ENCODE peak calls at places on chromosome 15, in seven cellular contexts. K is HCT116, M is pancreas, T is lower lobe of right lung, J is coronary artery, V is cardiac muscle cell, B is GM23338. N is an unnamed sample.

GRCh38 chr15:87579537-87579936 is 677.0 kb downstream of the NTRK3 start:
- DNase-seq in K (no peak), M (no peak), T (no peak), J (no peak), V (no peak), B (no peak), N (no peak)

GRCh38 chr15:47378527-47378926 is 338.8 kb upstream of the SEMA6D start:
- DNase-seq in K (no peak), M (no peak), T (no peak), J (no peak), V (no peak), B (no peak), N (no peak)

GRCh38 chr15:76285241-76285825 is 25.9 kb downstream of the ETFA start:
- DNase-seq in K (no peak), M (no peak), T (no peak), J (no peak), V (no peak), B (peak), N (no peak)

GRCh38 chr15:52143862-52144261 is 31.3 kb upstream of the BCL2L10 start:
- DNase-seq in K (no peak), M (no peak), T (no peak), J (no peak), V (no peak), B (peak), N (no peak)

GRCh38 chr15:72846027-72846426 is 62.5 kb upstream of the ADPGK start:
- DNase-seq in K (no peak), M (no peak), T (no peak), J (no peak), V (no peak), B (no peak), N (no peak)

GRCh38 chr15:76982356-76982755 is 12.6 kb upstream of the PSTPIP1 start:
- DNase-seq in K (no peak), M (no peak), T (no peak), J (no peak), V (no peak), B (no peak), N (no peak)

GRCh38 chr15:61199681-61200080 is 29.4 kb downstream of the RORA start:
- DNase-seq in K (no peak), M (no peak), T (no peak), J (no peak), V (no peak), B (no peak), N (no peak)

GRCh38 chr15:67189326-67190051 is 65.0 kb downstream of the AAGAB start:
- DNase-seq in K (no peak), M (no peak), T (no peak), J (peak), V (no peak), B (no peak), N (peak)

GRCh38 chr15:34732430-34732829 is 22.4 kb downstream of the GJD2 start:
- DNase-seq in K (no peak), M (no peak), T (no peak), J (no peak), V (no peak), B (no peak), N (no peak)

DNA sequence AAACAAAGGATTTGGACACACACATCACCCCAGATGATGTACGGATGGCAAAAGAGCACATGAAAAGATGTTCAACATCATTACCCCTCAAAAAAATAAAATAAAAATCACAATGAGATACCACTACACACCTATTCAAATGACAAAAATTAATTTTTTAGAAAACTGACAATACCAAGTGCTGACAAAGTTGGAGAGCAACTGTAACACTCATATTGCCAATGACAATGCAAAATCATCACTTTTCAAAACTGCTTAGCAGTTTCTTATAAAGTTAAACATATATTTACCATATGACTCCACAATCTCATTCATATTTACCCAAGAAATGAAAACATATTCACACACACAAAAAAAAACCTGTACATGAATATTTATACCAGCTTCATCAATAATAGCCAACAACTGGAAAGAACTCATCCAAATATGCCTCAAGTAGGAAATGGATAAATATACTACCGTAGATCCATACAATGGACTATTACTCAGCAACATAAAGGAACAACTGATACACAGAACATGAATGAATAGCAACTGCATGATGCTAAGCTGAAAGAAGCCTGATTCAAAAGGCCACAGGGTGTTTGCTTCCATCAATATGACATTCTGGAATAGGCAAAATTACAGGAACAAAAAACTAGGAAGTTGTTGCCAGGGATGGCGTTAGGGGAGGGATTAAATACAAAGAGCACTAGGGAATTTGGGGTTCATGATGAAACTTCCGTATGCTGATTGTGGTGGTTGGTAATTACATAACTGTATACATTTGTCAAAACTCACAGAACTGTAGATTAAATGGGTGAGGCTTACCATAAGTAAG is 1.3 kb downstream of the FSIP1 start:
- DNase-seq in K (no peak), M (no peak), T (no peak), J (no peak), V (no peak), B (no peak), N (no peak)
- H3K27ac ChIP-seq in K (peak), M (no peak), T (no peak), J (no peak), V (no peak), B (no peak), N (no peak)

GRCh38 chr15:101440846-101441590 is 48.5 kb downstream of the PCSK6 start:
- DNase-seq in K (no peak), M (no peak), T (no peak), J (peak), V (no peak), B (no peak), N (no peak)

GRCh38 chr15:101438482-101439284 is 50.8 kb downstream of the PCSK6 start:
- DNase-seq in K (no peak), M (no peak), T (no peak), J (peak), V (no peak), B (no peak), N (no peak)

GRCh38 chr15:101439285-101439919 is 50.1 kb downstream of the PCSK6 start:
- DNase-seq in K (no peak), M (no peak), T (no peak), J (peak), V (no peak), B (no peak), N (peak)

GRCh38 chr15:101441706-101442105 is 47.8 kb downstream of the PCSK6 start:
- DNase-seq in K (no peak), M (no peak), T (no peak), J (no peak), V (no peak), B (no peak), N (no peak)

DNA sequence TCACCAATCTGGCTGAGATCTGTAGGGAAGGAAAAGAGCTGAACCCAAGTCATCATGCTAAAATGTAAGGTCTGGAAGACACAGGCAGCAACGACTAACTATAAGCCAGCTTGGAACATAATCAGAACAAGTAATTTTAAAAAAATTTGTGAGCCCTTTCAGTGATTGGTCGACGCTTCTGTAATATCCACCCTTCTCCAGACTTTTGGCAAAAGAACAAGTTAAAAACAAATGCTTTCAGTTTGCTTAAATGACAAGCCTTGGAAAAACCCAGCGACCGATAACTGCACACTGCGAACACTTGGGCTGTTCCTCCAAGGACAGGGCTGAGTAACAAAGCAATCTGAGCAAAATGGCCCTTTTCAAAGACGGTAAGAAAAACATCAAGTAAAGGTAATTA is 49.6 kb downstream of the PCSK6 start:
- DNase-seq in K (no peak), M (no peak), T (no peak), J (peak), V (no peak), B (no peak), N (no peak)
- H3K4me3 ChIP-seq in K (no peak), M (no peak), T (no peak), J (peak), V (no peak), B (no peak), N (no peak)

DNA sequence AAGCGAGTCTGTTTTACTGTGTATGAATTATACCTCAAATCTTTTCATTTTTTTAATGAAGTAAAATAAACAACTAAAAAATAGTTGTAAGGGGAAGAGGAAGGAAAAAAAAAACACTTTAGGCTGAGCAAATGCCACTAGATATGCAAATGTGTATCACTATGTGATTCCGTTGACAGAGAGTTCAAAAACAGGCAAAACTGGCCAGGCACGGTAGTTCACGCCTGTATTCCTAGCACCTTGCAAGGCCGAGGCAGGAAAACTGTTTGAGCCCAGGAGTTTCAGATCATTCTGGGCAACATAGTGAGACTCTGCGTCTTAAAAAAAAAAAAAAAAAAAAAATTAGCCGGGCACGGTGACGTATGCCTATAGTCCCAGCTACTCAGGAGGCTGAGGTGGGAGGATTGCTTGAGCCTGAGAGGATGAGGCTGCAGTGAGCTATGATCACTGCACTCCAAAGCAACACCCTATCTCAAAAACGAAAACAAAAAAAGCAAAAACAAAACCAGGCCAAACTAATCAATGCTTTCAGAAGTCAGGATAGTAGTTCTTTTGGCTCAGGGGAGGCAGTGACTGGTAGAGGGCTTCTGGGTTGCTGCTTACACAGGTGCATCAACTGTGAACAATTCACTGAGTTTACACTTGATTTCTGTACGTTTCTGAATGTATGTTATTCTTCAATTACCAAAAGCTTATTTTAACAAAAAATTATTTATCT is 7.4 kb downstream of the PRC1 start:
- DNase-seq in K (no peak), M (no peak), T (no peak), J (no peak), V (no peak), B (no peak), N (no peak)
- H3K27ac ChIP-seq in K (no peak), M (no peak), T (no peak), J (no peak), V (no peak), B (peak), N (no peak)

GRCh38 chr15:88913850-88914169 is 631 bp upstream of the MFGE8 start:
- DNase-seq in K (no peak), M (no peak), T (no peak), J (no peak), V (no peak), B (no peak), N (no peak)
- H3K4me3 ChIP-seq in K (no peak), M (no peak), T (peak), J (peak), V (peak), B (peak), N (no peak)

GRCh38 chr15:99409560-99409959 is 156.2 kb upstream of the MEF2A start:
- DNase-seq in K (no peak), M (no peak), T (no peak), J (peak), V (no peak), B (no peak), N (no peak)
- H3K27ac ChIP-seq in K (no peak), M (no peak), T (peak), J (peak), V (no peak), B (no peak), N (no peak)

GRCh38 chr15:98753726-98754125 is 105.4 kb downstream of the IGF1R start:
- DNase-seq in K (no peak), M (no peak), T (no peak), J (no peak), V (no peak), B (no peak), N (no peak)
- H3K4me3 ChIP-seq in K (no peak), M (no peak), T (peak), J (peak), V (no peak), B (no peak), N (peak)

N was measured in right cardiac atrium.